ENCODE peak calls at places on chromosomes 7 and 10, in four cellular contexts. M, T, D and R are unnamed samples.

GRCh38 chr7:90297118-90297517 is 24.0 kb downstream of the FAM237B start:
- DNase-seq in M (no peak), T (no peak), D (no peak), R (no peak)

GRCh38 chr10:113961261-113961938 is 82.3 kb upstream of the ADRB1 start:
- DNase-seq in M (peak; percentile 47), T (no peak), D (no peak), R (no peak)

GRCh38 chr7:54968018-54968417 is 50.8 kb upstream of the EGFR start:
- DNase-seq in M (no peak), T (no peak), D (no peak), R (no peak)

GRCh38 chr7:104653870-104654401 is 325.5 kb downstream of the LHFPL3 start:
- DNase-seq in M (no peak), T (no peak), D (no peak), R (no peak)

GRCh38 chr7:1944619-1945210 is 274.6 kb downstream of the ELFN1 start:
- DNase-seq in M (no peak), T (no peak), D (no peak), R (no peak)

GRCh38 chr10:88074971-88075370 is 211.5 kb downstream of the PTEN start:
- DNase-seq in M (no peak), T (no peak), D (no peak), R (no peak)

GRCh38 chr7:153642989-153643388 is 409.2 kb upstream of the DPP6 start:
- DNase-seq in M (no peak), T (no peak), D (no peak), R (no peak)

GRCh38 chr10:68105820-68106219 is 3.5 kb upstream of the MYPN start:
- DNase-seq in M (no peak), T (no peak), D (no peak), R (no peak)

GRCh38 chr7:16989883-16990413 is 108.2 kb upstream of the AGR3 start:
- DNase-seq in M (no peak), T (peak; percentile 92), D (peak; percentile 86), R (peak; percentile 67)

GRCh38 chr7:111887734-111888133 is 318.5 kb downstream of the DOCK4 start:
- DNase-seq in M (no peak), T (no peak), D (no peak), R (no peak)

GRCh38 chr10:35585903-35586535 is 19.1 kb upstream of the GJD4 start:
- DNase-seq in M (no peak), T (no peak), D (no peak), R (no peak)

GRCh38 chr7:50212016-50212325 is 92.5 kb upstream of the IKZF1 start:
- DNase-seq in M (no peak), T (no peak), D (no peak), R (no peak)

GRCh38 chr7:50415844-50416243 is 34.3 kb downstream of the FIGNL1 start:
- DNase-seq in M (no peak), T (no peak), D (no peak), R (no peak)

GRCh38 chr10:11164806-11165590 is 147.3 kb downstream of the CELF2 start:
- DNase-seq in M (peak; percentile 54), T (no peak), D (peak; percentile 40), R (no peak)

GRCh38 chr7:22730921-22731654 is 4.1 kb downstream of the IL6 start:
- DNase-seq in M (no peak), T (peak; percentile 87), D (no peak), R (peak; percentile 78)

GRCh38 chr7:109318146-109318545 is 748.5 kb downstream of the DNAJB9 start:
- DNase-seq in M (no peak), T (no peak), D (no peak), R (no peak)

GRCh38 chr10:29947701-29948060 is 111.7 kb downstream of the JCAD start:
- DNase-seq in M (no peak), T (no peak), D (no peak), R (no peak)

GRCh38 chr10:31697271-31698168 is 231.1 kb downstream of the ARHGAP12 start:
- DNase-seq in M (no peak), T (peak; percentile 43), D (peak; percentile 77), R (peak; percentile 71)

GRCh38 chr7:24966802-24967201 is 13.2 kb downstream of the OSBPL3 start:
- DNase-seq in M (no peak), T (no peak), D (no peak), R (no peak)

GRCh38 chr7:35718047-35718446 is 23.1 kb upstream of the HERPUD2 start:
- DNase-seq in M (no peak), T (no peak), D (no peak), R (no peak)

GRCh38 chr7:134729895-134730294 is 49.5 kb upstream of the CALD1 start:
- DNase-seq in M (no peak), T (no peak), D (no peak), R (no peak)

GRCh38 chr7:2964208-2964607 is 79.5 kb downstream of the CARD11 start:
- DNase-seq in M (no peak), T (no peak), D (no peak), R (no peak)

GRCh38 chr10:118698421-118698820 is 56.3 kb downstream of the CACUL1 start:
- DNase-seq in M (peak; percentile 71), T (peak; percentile 37), D (peak; percentile 14), R (peak; percentile 66)

GRCh38 chr10:123537188-123537961 is 128.8 kb upstream of the GPR26 start:
- DNase-seq in M (no peak), T (no peak), D (no peak), R (no peak)

GRCh38 chr10:126491476-126491875 is 103.2 kb upstream of the ADAM12 start:
- DNase-seq in M (no peak), T (no peak), D (no peak), R (no peak)

GRCh38 chr7:117673839-117674238 is 194.0 kb downstream of the CFTR start:
- DNase-seq in M (no peak), T (no peak), D (no peak), R (no peak)

GRCh38 chr10:20998036-20998435 is 100.9 kb upstream of the NEBL start:
- DNase-seq in M (no peak), T (no peak), D (no peak), R (no peak)

GRCh38 chr10:51341216-51341615 is 266.9 kb downstream of the PRKG1 start:
- DNase-seq in M (no peak), T (no peak), D (no peak), R (no peak)

GRCh38 chr7:94909023-94909466 is 1.7 kb downstream of the PPP1R9A start:
- DNase-seq in M (no peak), T (no peak), D (no peak), R (no peak)
- H3K27me3 ChIP-seq in M (peaks cover 8% of the 10 kb centered on the region), T (no peaks in the 10 kb centered on the region), D (no peaks in the 10 kb centered on the region), R (peaks cover 66% of the 10 kb centered on the region)

GRCh38 chr10:4669585-4669984 is 156.4 kb upstream of the AKR1E2 start:
- DNase-seq in M (no peak), T (no peak), D (no peak), R (no peak)

GRCh38 chr10:4671451-4672145 is 154.4 kb upstream of the AKR1E2 start:
- DNase-seq in M (no peak), T (no peak), D (no peak), R (peak; percentile 54)

GRCh38 chr10:4673279-4674040 is 152.5 kb upstream of the AKR1E2 start:
- DNase-seq in M (no peak), T (no peak), D (no peak), R (no peak)

GRCh38 chr10:4672199-4672598 is 153.8 kb upstream of the AKR1E2 start:
- DNase-seq in M (no peak), T (no peak), D (no peak), R (peak; percentile 54)

DNA sequence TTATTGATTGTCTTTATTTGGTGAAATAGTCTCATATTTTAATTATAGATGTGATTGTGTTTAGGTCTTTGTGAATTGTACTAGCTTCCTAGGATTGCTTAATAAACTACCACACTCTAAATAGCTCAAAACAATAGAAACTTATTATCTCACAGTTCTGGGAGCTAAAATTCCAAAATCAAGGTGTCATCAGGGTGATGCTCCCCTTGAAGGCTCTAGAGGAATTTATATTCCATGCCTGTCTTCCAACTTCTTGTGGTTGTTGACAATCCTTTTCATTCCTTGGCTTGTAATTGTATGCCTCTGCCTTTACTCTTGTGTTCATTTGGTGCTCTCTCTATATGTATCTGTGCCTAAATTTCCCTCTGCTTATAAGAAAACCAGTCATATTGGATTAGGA is 155.3 kb upstream of the AKR1E2 start:
- DNase-seq in M (no peak), T (no peak), D (no peak), R (peak; percentile 63)
- H3K27ac ChIP-seq in M (no peak overlapping the region), T (no peak overlapping the region), D (no peak overlapping the region), R (peak overlapping the region; percentile 88)

DNA sequence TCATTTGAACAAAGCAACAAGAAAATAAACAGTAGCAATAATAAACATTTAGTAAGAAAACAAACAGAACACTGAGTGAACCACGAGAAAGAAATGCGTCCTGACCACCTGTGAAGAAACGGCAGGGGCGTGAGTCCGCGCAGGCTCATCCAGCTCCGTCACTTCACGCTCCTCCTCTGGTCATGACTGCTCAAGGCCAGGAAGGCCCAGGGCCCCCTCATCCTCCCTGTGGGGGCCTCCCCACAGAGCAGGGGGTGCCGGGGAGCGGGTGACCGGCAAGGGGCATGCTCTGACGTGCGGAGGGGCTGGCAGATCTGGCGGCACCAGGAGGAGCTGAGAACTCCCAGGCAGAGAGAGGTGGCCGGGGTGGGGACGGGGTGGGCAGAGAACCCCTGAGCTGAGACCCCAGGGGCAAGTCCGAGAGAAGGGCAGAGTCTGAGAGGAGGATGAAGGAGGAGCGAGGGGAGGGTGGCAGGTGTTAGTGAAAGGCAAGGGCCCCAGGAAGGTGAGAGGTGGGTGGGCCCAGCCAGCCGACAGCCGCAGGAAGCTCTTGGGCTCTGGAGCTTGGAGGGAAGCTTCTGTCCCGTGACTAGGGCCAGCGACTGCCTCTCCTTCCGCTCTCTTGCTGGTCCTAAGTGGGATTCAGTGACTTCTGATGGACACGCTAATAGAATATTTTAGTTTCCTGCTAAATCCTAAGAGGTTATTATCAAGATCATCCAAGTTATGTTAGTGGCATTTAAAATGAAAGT is 223.9 kb downstream of the TCERG1L start:
- DNase-seq in M (no peak), T (no peak), D (no peak), R (no peak)
- H3K9me3 ChIP-seq in M (no peaks in the 10 kb centered on the region), T (no peaks in the 10 kb centered on the region), D (no peaks in the 10 kb centered on the region), R (peaks cover 13% of the 10 kb centered on the region)

GRCh38 chr7:155466142-155466813 is 8.3 kb downstream of the EN2 start:
- DNase-seq in M (no peak), T (no peak), D (no peak), R (no peak)

GRCh38 chr7:155464948-155465739 is 7.2 kb downstream of the EN2 start:
- DNase-seq in M (no peak), T (no peak), D (no peak), R (no peak)

GRCh38 chr7:155465761-155466141 is 7.8 kb downstream of the EN2 start:
- DNase-seq in M (no peak), T (no peak), D (no peak), R (no peak)

GRCh38 chr7:155467846-155468821 is 10.2 kb downstream of the EN2 start:
- DNase-seq in M (no peak), T (no peak), D (peak; percentile 26), R (no peak)

DNA sequence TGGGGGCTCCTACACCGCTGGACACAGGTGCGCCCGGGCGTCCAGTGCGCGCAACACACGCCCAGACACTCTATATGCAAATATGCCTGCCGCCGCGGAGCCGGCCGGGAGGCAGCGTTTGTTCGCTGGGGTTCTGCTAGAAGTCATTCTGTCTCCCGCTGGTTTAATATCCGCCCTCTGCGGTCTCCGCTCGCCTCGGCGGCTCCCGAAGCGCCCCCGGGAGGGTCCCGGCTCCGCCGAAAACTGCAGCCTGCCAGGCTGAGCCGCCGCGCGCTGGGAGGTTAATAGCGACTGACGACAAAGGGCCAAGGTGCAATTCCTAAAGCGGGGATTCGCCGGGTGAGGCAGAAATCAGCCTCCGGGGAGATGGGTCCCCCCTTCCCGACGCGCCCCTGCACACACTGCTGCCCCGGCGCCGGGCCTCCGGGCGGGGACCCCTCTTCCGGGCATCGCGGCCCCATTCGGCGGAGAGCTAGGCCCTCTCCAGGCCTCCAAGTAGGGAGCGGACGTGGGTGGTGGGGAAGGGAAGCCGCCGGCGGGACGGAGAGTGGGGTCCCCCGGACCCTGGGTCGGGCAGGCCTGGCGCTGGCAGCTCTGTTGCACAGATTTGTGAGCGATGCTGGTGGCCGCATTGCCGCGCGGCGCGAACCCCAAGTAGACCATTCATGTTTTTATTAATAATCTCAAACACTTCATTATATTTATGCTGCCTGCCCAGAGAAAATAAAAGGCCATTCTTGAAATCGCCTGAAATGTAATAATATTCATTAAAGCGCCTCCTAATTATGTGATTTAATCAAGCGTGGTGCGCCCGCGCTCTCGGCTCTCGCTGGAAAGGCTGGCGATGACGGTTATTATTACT is 9.1 kb downstream of the EN2 start:
- DNase-seq in M (no peak), T (no peak), D (no peak), R (no peak)
- H3K27me3 ChIP-seq in M (peaks cover 40% of the 10 kb centered on the region), T (peaks cover 99% of the 10 kb centered on the region), D (peaks cover 99% of the 10 kb centered on the region), R (peaks cover 97% of the 10 kb centered on the region)